ENCODE peak calls at places on chromosomes 12 and 14, in eight cellular contexts. D, V, F, X, K, Z, T and S are unnamed samples.

GRCh38 chr12:27822076-27822712 is 42.2 kb upstream of the MANSC4 start:
- DNase-seq in D (peak), V (peak), F (peak), X (no peak), K (no peak), Z (no peak), T (peak), S (no peak)

GRCh38 chr14:94113908-94114588 is 3.5 kb downstream of the IFI27 start:
- DNase-seq in D (peak), V (no peak), F (peak), X (peak), K (no peak), Z (no peak), T (no peak), S (no peak)

GRCh38 chr14:96681826-96682225 is 115.4 kb upstream of the VRK1 start:
- DNase-seq in D (peak), V (no peak), F (peak), X (no peak), K (no peak), Z (no peak), T (no peak), S (no peak)

GRCh38 chr12:79414252-79414651 is 276.5 kb downstream of the PAWR start:
- DNase-seq in D (no peak), V (no peak), F (no peak), X (no peak), K (no peak), Z (no peak), T (peak), S (no peak)

GRCh38 chr12:130485291-130486145 is 147.8 kb downstream of the PIWIL1 start:
- DNase-seq in D (no peak), V (no peak), F (no peak), X (no peak), K (no peak), Z (no peak), T (no peak), S (no peak)

GRCh38 chr14:59254146-59254910 is 65.9 kb downstream of the DAAM1 start:
- DNase-seq in D (peak), V (no peak), F (peak), X (peak), K (no peak), Z (peak), T (no peak), S (peak)

GRCh38 chr12:84727964-84728363 is 184.6 kb downstream of the SLC6A15 start:
- DNase-seq in D (peak), V (no peak), F (peak), X (no peak), K (peak), Z (no peak), T (no peak), S (no peak)

GRCh38 chr12:67354322-67354721 is 85.2 kb downstream of the CAND1 start:
- DNase-seq in D (peak), V (no peak), F (no peak), X (no peak), K (no peak), Z (no peak), T (no peak), S (no peak)

GRCh38 chr12:85809500-85809899 is 26.7 kb downstream of the RASSF9 start:
- DNase-seq in D (no peak), V (no peak), F (no peak), X (no peak), K (no peak), Z (no peak), T (no peak), S (no peak)

GRCh38 chr12:108107293-108107692 is 21.8 kb upstream of the WSCD2 start:
- DNase-seq in D (no peak), V (no peak), F (no peak), X (no peak), K (no peak), Z (no peak), T (no peak), S (no peak)

GRCh38 chr12:91099373-91099772 is 11.9 kb downstream of the LUM start:
- DNase-seq in D (no peak), V (no peak), F (no peak), X (no peak), K (no peak), Z (no peak), T (peak), S (no peak)

GRCh38 chr14:29039171-29039570 is 272.6 kb downstream of the FOXG1 start:
- DNase-seq in D (no peak), V (no peak), F (peak), X (no peak), K (no peak), Z (no peak), T (no peak), S (no peak)

GRCh38 chr12:26817183-26817591 is 15.8 kb downstream of the ITPR2 start:
- DNase-seq in D (no peak), V (no peak), F (no peak), X (no peak), K (no peak), Z (no peak), T (no peak), S (no peak)

GRCh38 chr14:55535521-55536207 is 44.3 kb upstream of the KTN1 start:
- DNase-seq in D (peak), V (no peak), F (no peak), X (no peak), K (no peak), Z (no peak), T (no peak), S (no peak)

GRCh38 chr14:83826838-83827237 is 1703.1 kb upstream of the FLRT2 start:
- DNase-seq in D (peak), V (no peak), F (peak), X (no peak), K (no peak), Z (no peak), T (no peak), S (no peak)

GRCh38 chr12:91414636-91415035 is 232.0 kb upstream of the DCN start:
- DNase-seq in D (no peak), V (no peak), F (no peak), X (no peak), K (no peak), Z (no peak), T (no peak), S (no peak)

GRCh38 chr12:47247418-47247817 is 167.7 kb upstream of the AMIGO2 start:
- DNase-seq in D (no peak), V (no peak), F (no peak), X (no peak), K (no peak), Z (no peak), T (peak), S (no peak)

GRCh38 chr14:31927348-31927826 is 149.7 kb upstream of the ARHGAP5 start:
- DNase-seq in D (peak), V (no peak), F (peak), X (no peak), K (peak), Z (peak), T (peak), S (no peak)

GRCh38 chr12:9798008-9798619 is 29.2 kb upstream of the KLRF1 start:
- DNase-seq in D (peak), V (peak), F (peak), X (no peak), K (peak), Z (no peak), T (peak), S (no peak)

GRCh38 chr14:59133202-59133601 is 55.3 kb upstream of the DAAM1 start:
- DNase-seq in D (no peak), V (no peak), F (no peak), X (no peak), K (no peak), Z (no peak), T (no peak), S (no peak)

GRCh38 chr12:92973614-92974013 is 44.5 kb upstream of the EEA1 start:
- DNase-seq in D (peak), V (no peak), F (peak), X (no peak), K (no peak), Z (no peak), T (peak), S (no peak)

GRCh38 chr14:73526036-73526984 is 10.6 kb upstream of the ACOT1 start:
- DNase-seq in D (peak), V (no peak), F (peak), X (no peak), K (no peak), Z (peak), T (no peak), S (no peak)

GRCh38 chr14:37550511-37550910 is 44.5 kb downstream of the FOXA1 start:
- DNase-seq in D (no peak), V (no peak), F (peak), X (no peak), K (no peak), Z (no peak), T (no peak), S (no peak)

GRCh38 chr14:47284283-47284682 is 391.1 kb downstream of the MDGA2 start:
- DNase-seq in D (no peak), V (no peak), F (no peak), X (no peak), K (no peak), Z (no peak), T (no peak), S (no peak)